ENCODE peak calls at places on chromosome 22, in ten cellular contexts. U is lower lobe of right lung, T is fibroblast of lung, J is AG09319, H is AG08396, O is NCI-H1092, I is left lung, E is RPMI8226, S is WTC11, K is T-helper 17 cell. V is an unnamed sample.

GRCh38 chr22:26805131-26805530 is 147.7 kb downstream of the MIAT start:
- DNase-seq in S (no peak), U (no peak), O (no peak), K (no peak), J (no peak), I (no peak), T (no peak), E (no peak), H (no peak), V (peak)

GRCh38 chr22:45246060-45246985 is 5.6 kb upstream of the KIAA0930 start:
- DNase-seq in H (peak), S (no peak), T (peak), O (no peak), K (no peak), J (peak), U (no peak), I (no peak), E (no peak), V (peak)

GRCh38 chr22:46079093-46079860 is 71.0 kb upstream of the PPARA start:
- DNase-seq in H (no peak), E (no peak), K (no peak), U (peak), J (no peak), T (no peak), I (peak), O (no peak), S (peak), V (no peak)

GRCh38 chr22:19517919-19518567 is 6.2 kb downstream of the CLDN5 start:
- DNase-seq in K (no peak), S (no peak), J (no peak), O (no peak), E (no peak), I (no peak), U (no peak), H (no peak), T (no peak), V (no peak)

GRCh38 chr22:25452116-25452700 is 112.3 kb upstream of the GRK3 start:
- DNase-seq in S (no peak), K (no peak), I (no peak), H (no peak), O (no peak), U (no peak), E (no peak), J (no peak), T (peak), V (no peak)

GRCh38 chr22:31122532-31123291 is at the start of gene INPP5J:
- DNase-seq in U (peak), E (peak), O (peak), S (peak), I (no peak), J (no peak), H (peak), T (peak), K (no peak), V (no peak)

GRCh38 chr22:25546751-25547150 is 17.7 kb upstream of the GRK3 start:
- DNase-seq in K (no peak), U (peak), J (no peak), T (no peak), H (no peak), I (peak), S (no peak), O (no peak), E (peak), V (no peak)

GRCh38 chr22:30596886-30597285 is 5.2 kb upstream of the PES1 start:
- DNase-seq in J (no peak), T (no peak), S (no peak), E (no peak), H (no peak), I (no peak), K (no peak), U (no peak), O (no peak), V (no peak)

GRCh38 chr22:35399114-35399677 is 744 bp upstream of the MCM5 start:
- DNase-seq in K (no peak), O (no peak), E (peak), S (no peak), H (no peak), T (no peak), U (no peak), I (no peak), J (no peak), V (no peak)

GRCh38 chr22:26671317-26672059 is 14.1 kb downstream of the MIAT start:
- DNase-seq in J (no peak), E (no peak), U (peak), O (no peak), H (no peak), S (no peak), K (peak), T (no peak), I (peak), V (no peak)

V was measured in lung microvascular endothelial cell.